ENCODE peak calls at places on chromosomes 11 and 22, in five cellular contexts. X, R, F, I and P are unnamed samples.

GRCh38 chr11:10975287-10975721 is 117.5 kb upstream of the ZBED5 start:
- DNase-seq in R (no peak), X (no peak), I (no peak), F (no peak), P (no peak)

GRCh38 chr22:40509401-40510134 is 127.0 kb downstream of the MRTFA start:
- DNase-seq in I (no peak), R (no peak), X (no peak), F (no peak), P (peak; percentile 84)

GRCh38 chr11:25733777-25734176 is 598.2 kb upstream of the ANO3 start:
- DNase-seq in X (no peak), I (no peak), R (no peak), F (no peak), P (no peak)

GRCh38 chr11:45580399-45580798 is 85.0 kb downstream of the CHST1 start:
- DNase-seq in R (no peak), X (peak; percentile 11), F (no peak), I (no peak), P (peak; percentile 44)

GRCh38 chr11:33687733-33688479 is 12.7 kb downstream of the C11orf91 start:
- DNase-seq in X (peak; percentile 70), F (peak; percentile 40), R (no peak), I (peak; percentile 60), P (peak; percentile 75)

GRCh38 chr11:85884581-85885021 is 29.4 kb downstream of the CCDC83 start:
- DNase-seq in X (no peak), R (no peak), I (no peak), F (no peak), P (no peak)

GRCh38 chr11:121512468-121513465 is 60.0 kb upstream of the SORL1-AS1 start:
- DNase-seq in I (no peak), R (no peak), F (no peak), X (no peak), P (no peak)

GRCh38 chr11:71499546-71499945 is 27.5 kb upstream of the KRTAP5-7 start:
- DNase-seq in I (no peak), X (no peak), R (no peak), F (no peak), P (no peak)

GRCh38 chr22:37309221-37310074 is 27.1 kb downstream of the CYTH4 start:
- DNase-seq in X (no peak), R (no peak), F (peak; percentile 27), I (no peak), P (no peak)

GRCh38 chr22:21765909-21766529 is 30.4 kb upstream of the YPEL1 start:
- DNase-seq in I (no peak), R (no peak), F (no peak), X (no peak), P (no peak)

GRCh38 chr22:29313126-29314071 is 2.1 kb downstream of the RASL10A start:
- DNase-seq in I (no peak), X (no peak), F (peak; percentile 48), R (peak; percentile 81), P (peak; percentile 50)

GRCh38 chr11:1382429-1382828 is 7.3 kb upstream of the BRSK2 start:
- DNase-seq in R (no peak), X (no peak), F (no peak), I (no peak), P (no peak)

GRCh38 chr22:22487059-22487458 is 21.5 kb downstream of the ZNF280B start:
- DNase-seq in I (no peak), F (no peak), R (no peak), X (no peak), P (no peak)

GRCh38 chr11:102269927-102270326 is 47.4 kb upstream of the BIRC3 start:
- DNase-seq in I (no peak), F (no peak), R (no peak), X (no peak), P (no peak)

GRCh38 chr11:108813086-108813485 is 148.2 kb downstream of the DDX10 start:
- DNase-seq in I (no peak), R (no peak), F (no peak), X (no peak), P (no peak)

GRCh38 chr22:38191746-38192474 is 9.9 kb upstream of the MAFF start:
- DNase-seq in I (no peak), X (no peak), F (no peak), R (no peak), P (no peak)

GRCh38 chr11:92735039-92735438 is 234.4 kb upstream of the MTNR1B start:
- DNase-seq in I (no peak), F (no peak), X (no peak), R (no peak), P (no peak)

GRCh38 chr22:44589831-44590230 is 91.8 kb upstream of the RTL6 start:
- DNase-seq in X (no peak), I (no peak), R (no peak), F (no peak), P (no peak)

GRCh38 chr22:37343343-37343742 is 61.0 kb downstream of the CYTH4 start:
- DNase-seq in F (no peak), X (no peak), R (no peak), I (no peak), P (no peak)

GRCh38 chr11:95058622-95059021 is 8.1 kb upstream of the SRSF8 start:
- DNase-seq in R (no peak), I (no peak), F (no peak), X (no peak), P (no peak)

GRCh38 chr22:16974298-16975084 is 33.5 kb downstream of the GAB4 start:
- DNase-seq in R (no peak), X (no peak), F (no peak), I (no peak), P (no peak)

GRCh38 chr22:47166446-47167016 is 404.1 kb downstream of the TBC1D22A start:
- DNase-seq in X (no peak), R (no peak), F (no peak), I (no peak), P (no peak)

GRCh38 chr22:27930246-27931060 is 11.4 kb upstream of the PITPNB start:
- DNase-seq in I (no peak), X (no peak), R (no peak), F (no peak), P (no peak)

GRCh38 chr11:59669611-59670009 is 773 bp upstream of the PATL1 start:
- DNase-seq in X (no peak), F (peak; percentile 33), R (no peak), I (no peak), P (no peak)

GRCh38 chr11:68010058-68011041 is at the start of gene ALDH3B1:
- DNase-seq in R (no peak), F (peak; percentile 81), X (peak; percentile 81), I (peak; percentile 73), P (peak; percentile 40)

GRCh38 chr22:43256569-43257360 is 69.8 kb upstream of the TTLL12 start:
- DNase-seq in F (no peak), I (no peak), R (no peak), X (no peak), P (no peak)

GRCh38 chr11:8652140-8652539 is 30.3 kb downstream of the TRIM66 start:
- DNase-seq in F (no peak), X (no peak), R (no peak), I (no peak), P (no peak)

GRCh38 chr11:61717286-61718033 is 35.0 kb upstream of the MYRF start:
- DNase-seq in F (no peak), I (no peak), R (no peak), X (no peak), P (no peak)

GRCh38 chr11:61719968-61720367 is 32.5 kb upstream of the MYRF start:
- DNase-seq in I (no peak), F (no peak), R (no peak), X (no peak), P (no peak)

GRCh38 chr11:61716478-61717285 is 35.8 kb upstream of the MYRF start:
- DNase-seq in F (no peak), X (no peak), I (no peak), R (no peak), P (no peak)

GRCh38 chr11:61718613-61719302 is 33.7 kb upstream of the MYRF start:
- DNase-seq in R (no peak), I (no peak), X (no peak), F (peak; percentile 73), P (peak; percentile 64)

GRCh38 chr11:61718046-61718531 is 34.3 kb upstream of the MYRF start:
- DNase-seq in F (no peak), X (no peak), R (no peak), I (no peak), P (no peak)
- H3K4me2 ChIP-seq in F (no peak overlapping the region), X (peak overlapping the region; percentile 19), R (peak overlapping the region; percentile 40), I (no peak overlapping the region), P (peak overlapping the region; percentile 38)

GRCh38 chr11:98061858-98062257 is 958.9 kb upstream of the CNTN5 start:
- DNase-seq in R (no peak), I (no peak), X (no peak), F (no peak), P (no peak)

GRCh38 chr11:98060759-98061158 is 960.0 kb upstream of the CNTN5 start:
- DNase-seq in I (no peak), X (no peak), F (no peak), R (no peak), P (no peak)

GRCh38 chr11:98062714-98063113 is 958.0 kb upstream of the CNTN5 start:
- DNase-seq in X (no peak), F (no peak), R (no peak), I (no peak), P (no peak)

GRCh38 chr11:98059488-98059887 is 961.3 kb upstream of the CNTN5 start:
- DNase-seq in F (no peak), I (no peak), X (no peak), R (no peak), P (no peak)

GRCh38 chr11:98056945-98057344 is 963.8 kb upstream of the CNTN5 start:
- DNase-seq in F (no peak), X (no peak), I (no peak), R (no peak), P (no peak)
- TF ChIP-seq JUN in F (no peak), X (no peak), I (no peak), R (no peak), P (no peak)

DNA sequence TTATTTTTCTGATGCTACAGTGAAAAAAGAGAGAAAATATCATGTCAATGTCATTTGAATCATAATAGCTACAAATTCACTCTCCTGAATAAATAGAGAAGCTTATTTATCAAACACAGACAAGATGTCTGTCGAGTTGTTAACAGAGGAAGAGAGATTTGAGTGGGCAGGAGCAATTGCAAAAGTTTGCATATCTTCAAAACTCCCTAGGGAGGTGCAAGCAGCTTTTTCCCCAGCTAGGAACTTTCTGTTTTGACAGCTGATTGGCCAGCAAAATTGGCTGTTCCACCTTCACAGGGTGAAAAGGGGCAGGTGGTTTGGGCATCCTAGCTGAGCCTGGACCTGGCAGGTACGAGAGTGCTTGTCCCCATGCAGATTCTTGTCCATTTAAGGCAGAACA is 98.2 kb downstream of the NTM start:
- DNase-seq in R (no peak), F (no peak), X (no peak), I (no peak), P (no peak)
- H3K4me2 ChIP-seq in R (no peak overlapping the region), F (no peak overlapping the region), X (no peak overlapping the region), I (no peak overlapping the region), P (no peak overlapping the region)

DNA sequence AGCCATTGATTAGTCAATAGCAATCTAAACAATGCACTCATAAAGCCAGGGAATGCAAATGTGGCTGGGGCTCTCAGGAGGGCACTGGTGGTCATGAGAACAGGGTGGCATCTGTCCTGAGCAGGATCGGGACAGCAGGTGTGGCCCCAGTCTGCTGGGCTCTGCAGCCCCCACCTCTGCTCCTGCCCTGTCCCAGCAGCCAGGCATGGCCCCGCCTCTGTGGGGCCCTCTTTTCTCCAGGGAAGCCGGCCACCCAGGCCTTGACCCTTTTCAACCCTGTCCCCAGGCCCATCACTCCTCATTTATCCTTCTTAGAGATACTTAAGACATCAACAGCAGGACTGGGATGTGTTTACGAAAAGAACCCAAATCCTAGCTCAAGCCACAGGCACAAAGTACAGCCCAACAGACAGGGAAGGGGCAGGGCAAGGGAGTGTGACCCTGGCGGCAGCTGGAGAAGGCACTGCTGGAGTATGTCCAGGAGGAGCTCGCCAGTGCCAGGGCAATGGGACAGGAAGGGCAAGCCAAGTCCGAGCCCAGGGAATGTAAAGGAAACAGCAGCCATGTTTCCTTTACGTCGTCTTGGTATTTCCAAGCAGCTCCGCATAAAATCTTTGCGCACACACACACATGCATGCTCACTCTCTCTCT is 59.9 kb downstream of the DGCR2 start:
- DNase-seq in R (no peak), X (no peak), F (no peak), I (no peak), P (peak; percentile 57)
- TF ChIP-seq JUN in R (no peak), X (no peak), F (no peak), I (no peak), P (no peak)